ENCODE peak calls at places on chromosomes 6 and 20, in ten cellular contexts. T is GM13977, B is lung, D is renal cortical epithelial cell, U is right cardiac atrium, N is SK-MEL-5, A is naive B cell, Z is OCI-LY7, L is NCI-H1105, X is sigmoid colon. F is an unnamed sample.

GRCh38 chr20:51767018-51767866 is 948 bp downstream of the ATP9A start:
- DNase-seq in U (peak; percentile 61), B (peak; percentile 87), T (peak; percentile 64), D (peak; percentile 54), X (peak; percentile 85), Z (peak; percentile 82), L (peak; percentile 95), N (peak; percentile 65), A (peak; percentile 5), F (no peak)

GRCh38 chr6:38610050-38610619 is 29.6 kb downstream of the BTBD9 start:
- DNase-seq in L (no peak), N (no peak), Z (no peak), A (no peak), T (no peak), D (no peak), B (no peak), X (no peak), U (no peak), F (no peak)

GRCh38 chr6:3409699-3410384 is 47.0 kb downstream of the SLC22A23 start:
- DNase-seq in L (no peak), D (peak; percentile 83), B (peak; percentile 85), Z (no peak), N (no peak), A (no peak), X (peak; percentile 19), T (no peak), U (no peak), F (no peak)

GRCh38 chr20:64155258-64156135 is 8.8 kb upstream of the MYT1 start:
- DNase-seq in U (no peak), B (no peak), N (no peak), X (peak; percentile 49), T (no peak), L (no peak), Z (no peak), D (no peak), A (no peak), F (no peak)

GRCh38 chr6:5490495-5491069 is 229.3 kb downstream of the FARS2 start:
- DNase-seq in Z (peak; percentile 3), T (no peak), D (no peak), L (peak; percentile 93), N (no peak), B (no peak), A (no peak), U (no peak), X (no peak), F (no peak)

GRCh38 chr6:151357758-151358436 is 33.5 kb downstream of the ZBTB2 start:
- DNase-seq in X (no peak), A (no peak), Z (no peak), D (no peak), B (no peak), L (no peak), N (no peak), T (no peak), U (no peak), F (no peak)

GRCh38 chr20:16437387-16437990 is 135.8 kb downstream of the KIF16B start:
- DNase-seq in D (no peak), L (no peak), N (no peak), X (no peak), T (no peak), A (no peak), Z (no peak), B (no peak), U (no peak), F (no peak)

GRCh38 chr20:4113546-4113945 is 98.2 kb upstream of the RNF24 start:
- DNase-seq in N (no peak), A (no peak), B (no peak), L (no peak), U (no peak), T (no peak), D (no peak), Z (no peak), X (no peak), F (no peak)

GRCh38 chr6:113909224-113909856 is 52.2 kb downstream of the MARCKS start:
- DNase-seq in T (peak; percentile 63), N (peak; percentile 66), D (peak; percentile 54), A (peak; percentile 45), U (no peak), X (no peak), B (no peak), Z (peak; percentile 68), L (peak; percentile 50), F (peak; percentile 60)

GRCh38 chr6:74113901-74114300 is 417.9 kb downstream of the CD109 start:
- DNase-seq in A (no peak), D (no peak), U (no peak), X (no peak), B (no peak), L (no peak), T (no peak), Z (no peak), N (no peak), F (no peak)

GRCh38 chr6:36805917-36806316 is 33.3 kb downstream of the CPNE5 start:
- DNase-seq in L (no peak), B (no peak), T (no peak), U (no peak), Z (no peak), D (no peak), X (no peak), A (no peak), N (no peak), F (no peak)

GRCh38 chr20:37254114-37254878 is 7.3 kb downstream of the GHRH start:
- DNase-seq in X (no peak), N (no peak), B (no peak), A (no peak), Z (no peak), L (no peak), U (no peak), T (no peak), D (no peak), F (no peak)

GRCh38 chr20:39547546-39548410 is 585.6 kb downstream of the DHX35 start:
- DNase-seq in U (no peak), D (no peak), N (no peak), A (no peak), L (no peak), Z (no peak), T (no peak), X (no peak), B (no peak), F (no peak)

GRCh38 chr6:110514818-110515217 is 38.4 kb upstream of the SLC22A16 start:
- DNase-seq in N (no peak), X (no peak), U (no peak), L (no peak), A (no peak), D (no peak), Z (peak; percentile 9), T (no peak), B (no peak), F (no peak)

GRCh38 chr20:35561268-35561667 is 19.4 kb downstream of the ERGIC3 start:
- DNase-seq in U (no peak), A (no peak), L (peak; percentile 77), X (no peak), T (no peak), N (peak; percentile 65), D (peak; percentile 69), B (peak; percentile 43), Z (peak; percentile 82), F (no peak)

GRCh38 chr6:156833755-156834154 is 56.6 kb downstream of the ARID1B start:
- DNase-seq in B (no peak), X (no peak), T (no peak), N (no peak), L (peak; percentile 46), U (no peak), D (no peak), A (no peak), Z (no peak), F (no peak)

GRCh38 chr6:152824666-152825065 is 74.1 kb downstream of the VIP start:
- DNase-seq in T (no peak), D (no peak), A (no peak), X (no peak), B (no peak), Z (no peak), U (no peak), L (no peak), N (no peak), F (no peak)

GRCh38 chr20:48668451-48668946 is 159.3 kb downstream of the PREX1 start:
- DNase-seq in B (no peak), D (no peak), U (peak; percentile 52), N (no peak), Z (no peak), L (no peak), A (no peak), T (no peak), X (no peak), F (no peak)

GRCh38 chr6:138428943-138429616 is 25.1 kb downstream of the HEBP2 start:
- DNase-seq in L (peak; percentile 55), Z (peak; percentile 73), B (no peak), A (peak; percentile 40), U (no peak), N (peak; percentile 56), T (peak; percentile 78), D (peak; percentile 73), X (no peak), F (peak; percentile 56)

GRCh38 chr20:8803065-8803464 is 265.8 kb upstream of the PLCB4 start:
- DNase-seq in U (no peak), L (no peak), A (no peak), B (no peak), X (no peak), Z (no peak), N (no peak), T (no peak), D (no peak), F (no peak)

GRCh38 chr20:64064145-64064698 is 1.2 kb downstream of the TCEA2 start:
- DNase-seq in A (no peak), L (no peak), U (no peak), D (peak; percentile 44), T (no peak), B (no peak), X (no peak), N (no peak), Z (no peak), F (no peak)

GRCh38 chr6:147973806-147974205 is 368.8 kb upstream of the SASH1 start:
- DNase-seq in L (no peak), A (no peak), U (no peak), Z (no peak), N (no peak), B (no peak), X (no peak), T (no peak), D (no peak), F (no peak)

GRCh38 chr6:69622924-69623323 is 173.9 kb downstream of the LMBRD1 start:
- DNase-seq in D (no peak), A (no peak), Z (no peak), X (no peak), T (no peak), L (no peak), B (no peak), U (no peak), N (no peak), F (no peak)

GRCh38 chr6:5082487-5083306 is 2.4 kb upstream of the PPP1R3G start:
- DNase-seq in B (no peak), N (no peak), A (no peak), X (no peak), U (peak; percentile 59), T (no peak), Z (no peak), L (no peak), D (peak; percentile 97), F (no peak)

GRCh38 chr6:5507056-5507722 is 245.9 kb downstream of the FARS2 start:
- DNase-seq in N (no peak), D (peak; percentile 83), U (no peak), T (peak; percentile 46), X (no peak), B (no peak), Z (peak; percentile 45), A (peak; percentile 35), L (no peak), F (peak; percentile 44)

GRCh38 chr20:38894091-38894847 is 31.9 kb upstream of the FAM83D start:
- DNase-seq in X (no peak), N (no peak), Z (no peak), D (no peak), A (no peak), U (peak; percentile 43), B (no peak), T (no peak), L (peak; percentile 68), F (peak; percentile 43)

GRCh38 chr20:63224272-63225081 is 8.5 kb upstream of the YTHDF1 start:
- DNase-seq in U (peak; percentile 13), A (no peak), Z (no peak), L (peak; percentile 13), D (peak; percentile 82), T (no peak), X (peak; percentile 78), N (peak; percentile 44), B (no peak), F (no peak)

GRCh38 chr6:41718828-41719227 is 16.6 kb downstream of the TFEB start:
- DNase-seq in N (no peak), X (no peak), U (no peak), L (no peak), Z (no peak), T (no peak), A (no peak), B (no peak), D (no peak), F (no peak)

F was measured in GM10248.